ENCODE peak calls at places on chromosomes 5 and 9, in five cellular contexts. M is stimulated activated CD4-positive, alpha-beta T cell treated with anti-CD3 and anti-CD28 coated beads, Interleukin-1b, Interleukin-23, amount 100 ng/mL, for 1 hour; G is germinal center; Z is Right ventricle myocardium superior; E is T-helper 17 cell. T is an unnamed sample.

GRCh38 chr5:167571824-167572223 is 719.6 kb upstream of the WWC1 start:
- DNase-seq in M (no peak), G (no peak), Z (no peak), E (no peak), T (no peak)

GRCh38 chr5:38660194-38660668 is 103.8 kb upstream of the LIFR start:
- DNase-seq in M (no peak), G (no peak), Z (peak; percentile 44), E (no peak), T (no peak)

GRCh38 chr9:111825468-111826145 is 30.9 kb upstream of the SHOC1 start:
- DNase-seq in M (no peak), G (no peak), Z (no peak), E (no peak), T (no peak)

GRCh38 chr5:180291943-180292831 is at the start of gene MAPK9:
- DNase-seq in M (peak; percentile 74), G (peak; percentile 95), Z (peak; percentile 91), E (peak; percentile 87), T (peak; percentile 84)

GRCh38 chr5:7897014-7897600 is 28.2 kb downstream of the MTRR start:
- DNase-seq in M (no peak), G (peak; percentile 18), Z (no peak), E (no peak), T (no peak)

GRCh38 chr5:37771203-37771611 is 68.6 kb downstream of the GDNF start:
- DNase-seq in M (no peak), G (no peak), Z (no peak), E (no peak), T (no peak)

GRCh38 chr5:176724472-176724871 is 77.2 kb downstream of the TSPAN17 start:
- DNase-seq in M (no peak), G (no peak), Z (no peak), E (no peak), T (no peak)

GRCh38 chr9:129838707-129839259 is 3.5 kb downstream of the USP20 start:
- DNase-seq in M (no peak), G (no peak), Z (no peak), E (no peak), T (peak; percentile 49)

GRCh38 chr5:62547929-62548678 is 30.5 kb upstream of the LRRC70 start:
- DNase-seq in M (no peak), G (no peak), Z (no peak), E (no peak), T (no peak)

GRCh38 chr5:14009575-14009974 is 65.1 kb upstream of the DNAH5 start:
- DNase-seq in M (no peak), G (no peak), Z (no peak), E (no peak), T (no peak)

GRCh38 chr9:107355394-107355793 is 72.3 kb downstream of the RAD23B start:
- DNase-seq in M (no peak), G (no peak), Z (no peak), E (no peak), T (no peak)

GRCh38 chr9:1979815-1980367 is 35.3 kb upstream of the SMARCA2 start:
- DNase-seq in M (no peak), G (no peak), Z (peak; percentile 52), E (no peak), T (no peak)

GRCh38 chr5:31116466-31117031 is 76.9 kb upstream of the CDH6 start:
- DNase-seq in M (no peak), G (no peak), Z (no peak), E (no peak), T (no peak)

GRCh38 chr9:111106202-111106601 is 67.9 kb upstream of the LPAR1 start:
- DNase-seq in M (no peak), G (no peak), Z (no peak), E (no peak), T (no peak)

GRCh38 chr5:1806199-1806598 is 5.0 kb downstream of the NDUFS6 start:
- DNase-seq in M (no peak), G (no peak), Z (no peak), E (no peak), T (no peak)

GRCh38 chr5:1522601-1523479 is 920 bp downstream of the LPCAT1 start:
- DNase-seq in M (no peak), G (no peak), Z (peak; percentile 56), E (peak; percentile 17), T (no peak)

GRCh38 chr9:114805670-114806551 is at the start of gene TNFSF15:
- DNase-seq in M (no peak), G (peak; percentile 63), Z (peak; percentile 40), E (no peak), T (no peak)

GRCh38 chr5:137376127-137376526 is 123.0 kb downstream of the SPOCK1 start:
- DNase-seq in M (no peak), G (no peak), Z (peak; percentile 76), E (no peak), T (no peak)

GRCh38 chr9:119137479-119137878 is 231.8 kb downstream of the BRINP1 start:
- DNase-seq in M (no peak), G (no peak), Z (no peak), E (no peak), T (no peak)

GRCh38 chr5:1931590-1932138 is 48.9 kb upstream of the IRX4 start:
- DNase-seq in M (no peak), G (no peak), Z (peak; percentile 77), E (no peak), T (no peak)

GRCh38 chr5:66993448-66993847 is 203.2 kb downstream of the CD180 start:
- DNase-seq in M (no peak), G (no peak), Z (no peak), E (no peak), T (no peak)

GRCh38 chr9:135242406-135242805 is 154.9 kb downstream of the OLFM1 start:
- DNase-seq in M (no peak), G (no peak), Z (peak; percentile 26), E (no peak), T (no peak)

GRCh38 chr5:179762079-179762780 is 29.6 kb downstream of the MAML1 start:
- DNase-seq in M (no peak), G (peak; percentile 37), Z (no peak), E (no peak), T (no peak)

GRCh38 chr5:53558966-53559365 is 1.5 kb upstream of the NDUFS4 start:
- DNase-seq in M (no peak), G (no peak), Z (no peak), E (no peak), T (no peak)